ENCODE peak calls at places on chromosomes 11 and 22, in eight cellular contexts. One of them, this sample, is unnamed.

GRCh38 chr11:10930224-10930960 is 72.5 kb upstream of the ZBED5 start:
- DNase-seq in OCI-LY7: no peak
- DNase-seq in transverse colon: peak; percentile 27
- DNase-seq in CD8-positive, alpha-beta T cell: no peak
- DNase-seq in right lobe of liver: no peak
- DNase-seq in upper lobe of right lung: no peak
- DNase-seq in stomach: no peak
- DNase-seq in heart right ventricle: no peak
- DNase-seq in this sample: no peak

GRCh38 chr11:87661270-87661669 is 514.0 kb downstream of the RAB38 start:
- DNase-seq in right lobe of liver: no peak
- DNase-seq in stomach: no peak
- DNase-seq in OCI-LY7: no peak
- DNase-seq in CD8-positive, alpha-beta T cell: no peak
- DNase-seq in transverse colon: no peak
- DNase-seq in upper lobe of right lung: no peak
- DNase-seq in heart right ventricle: no peak
- DNase-seq in this sample: no peak

GRCh38 chr22:35349704-35350538 is 31.0 kb upstream of the HMOX1 start:
- DNase-seq in stomach: no peak
- DNase-seq in heart right ventricle: no peak
- DNase-seq in transverse colon: no peak
- DNase-seq in CD8-positive, alpha-beta T cell: no peak
- DNase-seq in OCI-LY7: peak; percentile 84
- DNase-seq in right lobe of liver: no peak
- DNase-seq in upper lobe of right lung: peak; percentile 69
- DNase-seq in this sample: no peak

GRCh38 chr11:92941676-92942571 is 27.5 kb upstream of the MTNR1B start:
- DNase-seq in heart right ventricle: no peak
- DNase-seq in upper lobe of right lung: no peak
- DNase-seq in CD8-positive, alpha-beta T cell: no peak
- DNase-seq in OCI-LY7: peak; percentile 33
- DNase-seq in right lobe of liver: no peak
- DNase-seq in stomach: no peak
- DNase-seq in transverse colon: no peak
- DNase-seq in this sample: no peak

GRCh38 chr11:101880208-101880607 is 34.6 kb upstream of the CEP126 start:
- DNase-seq in right lobe of liver: no peak
- DNase-seq in CD8-positive, alpha-beta T cell: no peak
- DNase-seq in heart right ventricle: no peak
- DNase-seq in stomach: no peak
- DNase-seq in upper lobe of right lung: no peak
- DNase-seq in OCI-LY7: peak; percentile 61
- DNase-seq in transverse colon: no peak
- DNase-seq in this sample: peak; percentile 42

GRCh38 chr11:126403658-126404057 is 48.2 kb downstream of the ST3GAL4 start:
- DNase-seq in OCI-LY7: no peak
- DNase-seq in stomach: no peak
- DNase-seq in right lobe of liver: no peak
- DNase-seq in transverse colon: no peak
- DNase-seq in upper lobe of right lung: peak; percentile 48
- DNase-seq in heart right ventricle: no peak
- DNase-seq in CD8-positive, alpha-beta T cell: no peak
- DNase-seq in this sample: no peak

GRCh38 chr11:63680842-63681207 is 475 bp upstream of the RTN3 start:
- DNase-seq in heart right ventricle: no peak
- DNase-seq in transverse colon: no peak
- DNase-seq in stomach: no peak
- DNase-seq in upper lobe of right lung: no peak
- DNase-seq in OCI-LY7: no peak
- DNase-seq in CD8-positive, alpha-beta T cell: no peak
- DNase-seq in right lobe of liver: no peak
- DNase-seq in this sample: no peak

GRCh38 chr22:48483764-48484528 is 1343.7 kb downstream of the BRD1 start:
- DNase-seq in stomach: no peak
- DNase-seq in heart right ventricle: no peak
- DNase-seq in OCI-LY7: no peak
- DNase-seq in CD8-positive, alpha-beta T cell: no peak
- DNase-seq in right lobe of liver: no peak
- DNase-seq in transverse colon: no peak
- DNase-seq in upper lobe of right lung: peak; percentile 30
- DNase-seq in this sample: no peak

GRCh38 chr22:50621491-50621880 is 6.5 kb downstream of the ARSA start:
- DNase-seq in OCI-LY7: peak; percentile 70
- DNase-seq in stomach: no peak
- DNase-seq in right lobe of liver: no peak
- DNase-seq in heart right ventricle: no peak
- DNase-seq in transverse colon: peak; percentile 44
- DNase-seq in CD8-positive, alpha-beta T cell: peak; percentile 43
- DNase-seq in upper lobe of right lung: peak; percentile 51
- DNase-seq in this sample: no peak

GRCh38 chr22:45997077-45997774 is 20.3 kb upstream of the WNT7B start:
- DNase-seq in upper lobe of right lung: peak; percentile 89
- DNase-seq in right lobe of liver: peak; percentile 87
- DNase-seq in OCI-LY7: peak; percentile 75
- DNase-seq in stomach: peak; percentile 63
- DNase-seq in transverse colon: peak; percentile 79
- DNase-seq in CD8-positive, alpha-beta T cell: no peak
- DNase-seq in heart right ventricle: peak; percentile 95
- DNase-seq in this sample: no peak

GRCh38 chr11:65362320-65362931 is 7.9 kb downstream of the TIGD3 start:
- DNase-seq in heart right ventricle: no peak
- DNase-seq in upper lobe of right lung: no peak
- DNase-seq in transverse colon: peak; percentile 60
- DNase-seq in stomach: no peak
- DNase-seq in OCI-LY7: no peak
- DNase-seq in right lobe of liver: no peak
- DNase-seq in CD8-positive, alpha-beta T cell: no peak
- DNase-seq in this sample: no peak

GRCh38 chr22:49972163-49973017 is 11.8 kb downstream of the PIM3 start:
- DNase-seq in upper lobe of right lung: peak; percentile 77
- DNase-seq in heart right ventricle: peak; percentile 9
- DNase-seq in right lobe of liver: peak; percentile 56
- DNase-seq in stomach: peak; percentile 42
- DNase-seq in CD8-positive, alpha-beta T cell: no peak
- DNase-seq in transverse colon: no peak
- DNase-seq in OCI-LY7: no peak
- DNase-seq in this sample: no peak

GRCh38 chr11:118913411-118914125 is 12.2 kb downstream of the BCL9L start:
- DNase-seq in stomach: no peak
- DNase-seq in upper lobe of right lung: no peak
- DNase-seq in heart right ventricle: no peak
- DNase-seq in OCI-LY7: no peak
- DNase-seq in transverse colon: no peak
- DNase-seq in CD8-positive, alpha-beta T cell: peak; percentile 65
- DNase-seq in right lobe of liver: no peak
- DNase-seq in this sample: no peak

GRCh38 chr11:9276571-9276970 is 11.4 kb upstream of the DENND5A start:
- DNase-seq in upper lobe of right lung: no peak
- DNase-seq in OCI-LY7: peak; percentile 33
- DNase-seq in stomach: no peak
- DNase-seq in heart right ventricle: no peak
- DNase-seq in transverse colon: no peak
- DNase-seq in CD8-positive, alpha-beta T cell: no peak
- DNase-seq in right lobe of liver: no peak
- DNase-seq in this sample: peak; percentile 27

GRCh38 chr11:58786693-58787092 is 55.0 kb upstream of the GLYAT start:
- DNase-seq in CD8-positive, alpha-beta T cell: no peak
- DNase-seq in OCI-LY7: no peak
- DNase-seq in upper lobe of right lung: no peak
- DNase-seq in heart right ventricle: no peak
- DNase-seq in right lobe of liver: no peak
- DNase-seq in transverse colon: no peak
- DNase-seq in stomach: no peak
- DNase-seq in this sample: no peak

GRCh38 chr11:76667856-76668255 is 2.7 kb downstream of the LRRC32 start:
- DNase-seq in OCI-LY7: no peak
- DNase-seq in upper lobe of right lung: peak; percentile 38
- DNase-seq in transverse colon: peak; percentile 6
- DNase-seq in CD8-positive, alpha-beta T cell: no peak
- DNase-seq in right lobe of liver: no peak
- DNase-seq in stomach: no peak
- DNase-seq in heart right ventricle: no peak
- DNase-seq in this sample: no peak
- H3K4me1 ChIP-seq in OCI-LY7: peaks cover 79% of the 10 kb centered on the region
- H3K4me1 ChIP-seq in upper lobe of right lung: peaks cover 44% of the 10 kb centered on the region
- H3K4me1 ChIP-seq in transverse colon: peaks cover 26% of the 10 kb centered on the region
- H3K4me1 ChIP-seq in CD8-positive, alpha-beta T cell: peaks cover 39% of the 10 kb centered on the region
- H3K4me1 ChIP-seq in right lobe of liver: no peaks in the 10 kb centered on the region
- H3K4me1 ChIP-seq in stomach: peaks cover 57% of the 10 kb centered on the region
- H3K4me1 ChIP-seq in heart right ventricle: peaks cover 77% of the 10 kb centered on the region
- H3K4me1 ChIP-seq in this sample: peaks cover 9% of the 10 kb centered on the region

DNA sequence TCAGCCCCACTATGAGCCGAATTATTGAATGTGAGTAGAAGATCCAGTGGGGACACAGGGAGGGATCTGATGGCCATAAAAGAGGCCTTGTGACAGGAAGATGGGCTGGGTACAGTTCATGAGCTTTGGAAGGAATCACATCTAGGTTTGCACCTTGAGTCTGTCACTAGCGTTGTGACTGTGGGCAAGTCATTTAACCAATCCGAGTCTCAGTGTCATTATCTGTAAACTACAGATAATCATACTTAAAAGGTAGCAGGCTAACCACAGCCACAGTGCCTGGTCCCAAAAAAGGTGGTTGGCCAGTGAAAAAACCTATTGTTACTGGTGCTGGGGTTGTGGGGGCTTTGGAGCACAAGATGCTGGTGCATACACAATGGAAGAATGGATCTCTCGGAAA is 3.8 kb downstream of the HEPN1 start:
- DNase-seq in CD8-positive, alpha-beta T cell: no peak
- DNase-seq in stomach: no peak
- DNase-seq in heart right ventricle: no peak
- DNase-seq in right lobe of liver: no peak
- DNase-seq in transverse colon: no peak
- DNase-seq in upper lobe of right lung: no peak
- DNase-seq in OCI-LY7: no peak
- DNase-seq in this sample: no peak
- H3K4me3 ChIP-seq in CD8-positive, alpha-beta T cell: no peak overlapping the region
- H3K4me3 ChIP-seq in stomach: no peak overlapping the region
- H3K4me3 ChIP-seq in heart right ventricle: no peak overlapping the region
- H3K4me3 ChIP-seq in right lobe of liver: no peak overlapping the region
- H3K4me3 ChIP-seq in transverse colon: no peak overlapping the region
- H3K4me3 ChIP-seq in upper lobe of right lung: no peak overlapping the region
- H3K4me3 ChIP-seq in OCI-LY7: no peak overlapping the region
- H3K4me3 ChIP-seq in this sample: no peak overlapping the region

GRCh38 chr11:84865791-84866535 is 761.2 kb downstream of the DLG2 start:
- DNase-seq in stomach: no peak
- DNase-seq in CD8-positive, alpha-beta T cell: no peak
- DNase-seq in upper lobe of right lung: no peak
- DNase-seq in transverse colon: no peak
- DNase-seq in OCI-LY7: no peak
- DNase-seq in right lobe of liver: no peak
- DNase-seq in heart right ventricle: no peak
- DNase-seq in this sample: no peak
- H3K9me3 ChIP-seq in stomach: no peaks in the 10 kb centered on the region
- H3K9me3 ChIP-seq in CD8-positive, alpha-beta T cell: no peaks in the 10 kb centered on the region
- H3K9me3 ChIP-seq in upper lobe of right lung: no peaks in the 10 kb centered on the region
- H3K9me3 ChIP-seq in transverse colon: no peaks in the 10 kb centered on the region
- H3K9me3 ChIP-seq in OCI-LY7: no peaks in the 10 kb centered on the region
- H3K9me3 ChIP-seq in right lobe of liver: no peaks in the 10 kb centered on the region
- H3K9me3 ChIP-seq in heart right ventricle: no peaks in the 10 kb centered on the region
- H3K9me3 ChIP-seq in this sample: no peaks in the 10 kb centered on the region

GRCh38 chr11:72773696-72774095 is 20.2 kb downstream of the STARD10 start:
- DNase-seq in transverse colon: peak; percentile 8
- DNase-seq in upper lobe of right lung: no peak
- DNase-seq in right lobe of liver: no peak
- DNase-seq in OCI-LY7: no peak
- DNase-seq in heart right ventricle: no peak
- DNase-seq in stomach: no peak
- DNase-seq in CD8-positive, alpha-beta T cell: no peak
- DNase-seq in this sample: no peak

GRCh38 chr11:72774499-72774898 is 19.3 kb downstream of the STARD10 start:
- DNase-seq in stomach: no peak
- DNase-seq in transverse colon: peak; percentile 6
- DNase-seq in right lobe of liver: no peak
- DNase-seq in OCI-LY7: no peak
- DNase-seq in CD8-positive, alpha-beta T cell: no peak
- DNase-seq in upper lobe of right lung: no peak
- DNase-seq in heart right ventricle: no peak
- DNase-seq in this sample: peak; percentile 38

GRCh38 chr11:72771507-72771906 is 19.3 kb upstream of the ARAP1 start:
- DNase-seq in transverse colon: no peak
- DNase-seq in heart right ventricle: no peak
- DNase-seq in CD8-positive, alpha-beta T cell: no peak
- DNase-seq in upper lobe of right lung: no peak
- DNase-seq in OCI-LY7: no peak
- DNase-seq in right lobe of liver: no peak
- DNase-seq in stomach: no peak
- DNase-seq in this sample: peak; percentile 38

GRCh38 chr11:72772059-72772458 is 19.9 kb upstream of the ARAP1 start:
- DNase-seq in upper lobe of right lung: no peak
- DNase-seq in CD8-positive, alpha-beta T cell: no peak
- DNase-seq in OCI-LY7: no peak
- DNase-seq in heart right ventricle: no peak
- DNase-seq in stomach: no peak
- DNase-seq in transverse colon: no peak
- DNase-seq in right lobe of liver: no peak
- DNase-seq in this sample: no peak

DNA sequence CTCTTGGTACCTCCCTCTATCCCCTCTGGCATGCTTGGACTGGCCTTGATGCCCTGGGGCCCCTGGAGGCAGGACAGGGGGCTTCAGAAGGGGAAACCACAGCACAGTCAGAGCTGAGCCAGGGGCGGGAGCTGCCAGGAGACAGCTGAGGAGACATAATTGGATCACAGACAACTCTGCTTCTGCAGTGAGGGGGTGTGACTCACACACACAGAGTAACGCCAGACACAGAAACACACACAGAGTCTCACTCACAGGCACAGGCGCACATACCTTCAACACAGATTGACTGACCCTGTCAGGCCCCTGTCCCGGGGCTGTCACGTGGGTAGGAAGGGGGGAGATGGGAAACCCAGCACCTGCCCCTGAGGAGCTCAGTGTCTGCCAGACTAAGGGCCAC is 20.6 kb downstream of the STARD10 start:
- DNase-seq in transverse colon: no peak
- DNase-seq in heart right ventricle: peak; percentile 48
- DNase-seq in OCI-LY7: no peak
- DNase-seq in upper lobe of right lung: no peak
- DNase-seq in right lobe of liver: no peak
- DNase-seq in CD8-positive, alpha-beta T cell: no peak
- DNase-seq in stomach: no peak
- DNase-seq in this sample: peak; percentile 35
- H3K4me1 ChIP-seq in transverse colon: peaks cover 37% of the 10 kb centered on the region
- H3K4me1 ChIP-seq in heart right ventricle: peaks cover 38% of the 10 kb centered on the region
- H3K4me1 ChIP-seq in OCI-LY7: no peaks in the 10 kb centered on the region
- H3K4me1 ChIP-seq in upper lobe of right lung: peaks cover 12% of the 10 kb centered on the region
- H3K4me1 ChIP-seq in right lobe of liver: peaks cover 62% of the 10 kb centered on the region
- H3K4me1 ChIP-seq in CD8-positive, alpha-beta T cell: no peaks in the 10 kb centered on the region
- H3K4me1 ChIP-seq in stomach: peaks cover 96% of the 10 kb centered on the region
- H3K4me1 ChIP-seq in this sample: peaks cover 27% of the 10 kb centered on the region

This sample was measured in Caco-2.